ENCODE peak calls at places on chromosomes 6 and 20, in six cellular contexts. R, M, V, P, E and F are unnamed samples.

GRCh38 chr20:35768731-35769664 is 2.8 kb upstream of the PHF20 start:
- DNase-seq in R (peak), M (peak), V (peak), P (peak), E (no peak), F (peak)

GRCh38 chr6:166487148-166487547 is 99.3 kb downstream of the RAMACL start:
- DNase-seq in R (no peak), M (no peak), V (peak), P (no peak), E (no peak), F (no peak)

GRCh38 chr20:18904624-18905023 is 91.0 kb downstream of the SCP2D1 start:
- DNase-seq in R (no peak), M (peak), V (peak), P (no peak), E (no peak), F (peak)

GRCh38 chr6:54860739-54861138 is 14.2 kb downstream of the FAM83B start:
- DNase-seq in R (no peak), M (no peak), V (no peak), P (no peak), E (no peak), F (peak)

GRCh38 chr6:81865712-81866111 is 113.2 kb upstream of the TENT5A start:
- DNase-seq in R (no peak), M (no peak), V (no peak), P (no peak), E (no peak), F (peak)

GRCh38 chr6:18216411-18216810 is 47.9 kb downstream of the DEK start:
- DNase-seq in R (no peak), M (no peak), V (no peak), P (no peak), E (no peak), F (no peak)

GRCh38 chr6:155444120-155444917 is 11.3 kb downstream of the NOX3 start:
- DNase-seq in R (no peak), M (no peak), V (no peak), P (no peak), E (no peak), F (no peak)

GRCh38 chr20:46835418-46835817 is 59.2 kb upstream of the EYA2 start:
- DNase-seq in R (no peak), M (no peak), V (no peak), P (no peak), E (no peak), F (no peak)

GRCh38 chr6:7153807-7154206 is 46.0 kb downstream of the RREB1 start:
- DNase-seq in R (no peak), M (peak), V (no peak), P (peak), E (no peak), F (peak)

GRCh38 chr20:12936020-12936419 is 72.8 kb upstream of the SPTLC3 start:
- DNase-seq in R (no peak), M (no peak), V (no peak), P (no peak), E (no peak), F (peak)

GRCh38 chr6:125197795-125198269 is 44.3 kb downstream of the TPD52L1 start:
- DNase-seq in R (no peak), M (peak), V (peak), P (no peak), E (no peak), F (peak)

GRCh38 chr6:80022803-80023202 is 18.4 kb downstream of the TTK start:
- DNase-seq in R (no peak), M (no peak), V (no peak), P (no peak), E (no peak), F (no peak)